ENCODE peak calls at places on chromosomes 5 and 9, in ten cellular contexts. One of them, this sample, is unnamed.

GRCh38 chr5:34484190-34484589 is 171.9 kb upstream of the RAI14 start:
- DNase-seq in suprapubic skin: no peak
- DNase-seq in kidney: no peak
- DNase-seq in adrenal gland: no peak
- DNase-seq in ovary: no peak
- DNase-seq in naive thymus-derived CD4-positive, alpha-beta T cell: no peak
- DNase-seq in SJCRH30: no peak
- DNase-seq in IMR-90: no peak
- DNase-seq in cardiac muscle cell: no peak
- DNase-seq in CD4-positive, CD25-positive, alpha-beta regulatory T cell: no peak
- DNase-seq in this sample: no peak

GRCh38 chr5:108728566-108729305 is 19.0 kb upstream of the FER start:
- DNase-seq in suprapubic skin: no peak
- DNase-seq in kidney: no peak
- DNase-seq in adrenal gland: no peak
- DNase-seq in ovary: peak; percentile 21
- DNase-seq in naive thymus-derived CD4-positive, alpha-beta T cell: no peak
- DNase-seq in SJCRH30: peak; percentile 34
- DNase-seq in IMR-90: no peak
- DNase-seq in cardiac muscle cell: peak; percentile 40
- DNase-seq in CD4-positive, CD25-positive, alpha-beta regulatory T cell: peak; percentile 67
- DNase-seq in this sample: peak; percentile 10

GRCh38 chr5:67957374-67957773 is 258.2 kb upstream of the PIK3R1 start:
- DNase-seq in suprapubic skin: no peak
- DNase-seq in kidney: no peak
- DNase-seq in adrenal gland: no peak
- DNase-seq in ovary: no peak
- DNase-seq in naive thymus-derived CD4-positive, alpha-beta T cell: no peak
- DNase-seq in SJCRH30: no peak
- DNase-seq in IMR-90: no peak
- DNase-seq in cardiac muscle cell: no peak
- DNase-seq in CD4-positive, CD25-positive, alpha-beta regulatory T cell: no peak
- DNase-seq in this sample: no peak

GRCh38 chr5:169300468-169301385 is at the start of gene SLIT3:
- DNase-seq in suprapubic skin: peak; percentile 89
- DNase-seq in kidney: peak; percentile 92
- DNase-seq in adrenal gland: peak; percentile 85
- DNase-seq in ovary: peak; percentile 88
- DNase-seq in naive thymus-derived CD4-positive, alpha-beta T cell: no peak
- DNase-seq in SJCRH30: no peak
- DNase-seq in IMR-90: peak; percentile 47
- DNase-seq in cardiac muscle cell: peak; percentile 90
- DNase-seq in CD4-positive, CD25-positive, alpha-beta regulatory T cell: no peak
- DNase-seq in this sample: peak; percentile 84

GRCh38 chr5:27328480-27328879 is 290.1 kb upstream of the CDH9 start:
- DNase-seq in suprapubic skin: no peak
- DNase-seq in kidney: no peak
- DNase-seq in adrenal gland: no peak
- DNase-seq in ovary: no peak
- DNase-seq in naive thymus-derived CD4-positive, alpha-beta T cell: no peak
- DNase-seq in SJCRH30: peak; percentile 2
- DNase-seq in IMR-90: peak; percentile 93
- DNase-seq in cardiac muscle cell: peak; percentile 75
- DNase-seq in CD4-positive, CD25-positive, alpha-beta regulatory T cell: no peak
- DNase-seq in this sample: no peak

GRCh38 chr5:111830333-111830732 is 73.3 kb upstream of the NREP start:
- DNase-seq in suprapubic skin: no peak
- DNase-seq in kidney: no peak
- DNase-seq in adrenal gland: no peak
- DNase-seq in ovary: no peak
- DNase-seq in naive thymus-derived CD4-positive, alpha-beta T cell: no peak
- DNase-seq in SJCRH30: no peak
- DNase-seq in IMR-90: peak; percentile 70
- DNase-seq in cardiac muscle cell: peak; percentile 46
- DNase-seq in CD4-positive, CD25-positive, alpha-beta regulatory T cell: no peak
- DNase-seq in this sample: no peak

GRCh38 chr5:2747372-2748179 is 3.9 kb downstream of the IRX2 start:
- DNase-seq in suprapubic skin: peak; percentile 57
- DNase-seq in kidney: no peak
- DNase-seq in adrenal gland: peak; percentile 24
- DNase-seq in ovary: no peak
- DNase-seq in naive thymus-derived CD4-positive, alpha-beta T cell: no peak
- DNase-seq in SJCRH30: no peak
- DNase-seq in IMR-90: no peak
- DNase-seq in cardiac muscle cell: no peak
- DNase-seq in CD4-positive, CD25-positive, alpha-beta regulatory T cell: no peak
- DNase-seq in this sample: no peak

GRCh38 chr5:124054564-124054963 is 542.6 kb downstream of the CSNK1G3 start:
- DNase-seq in suprapubic skin: no peak
- DNase-seq in kidney: no peak
- DNase-seq in adrenal gland: no peak
- DNase-seq in ovary: no peak
- DNase-seq in naive thymus-derived CD4-positive, alpha-beta T cell: no peak
- DNase-seq in SJCRH30: no peak
- DNase-seq in IMR-90: no peak
- DNase-seq in cardiac muscle cell: no peak
- DNase-seq in CD4-positive, CD25-positive, alpha-beta regulatory T cell: no peak
- DNase-seq in this sample: no peak

GRCh38 chr5:39202594-39203290 is 16.6 kb downstream of the FYB1 start:
- DNase-seq in suprapubic skin: no peak
- DNase-seq in kidney: no peak
- DNase-seq in adrenal gland: no peak
- DNase-seq in ovary: no peak
- DNase-seq in naive thymus-derived CD4-positive, alpha-beta T cell: peak; percentile 57
- DNase-seq in SJCRH30: no peak
- DNase-seq in IMR-90: no peak
- DNase-seq in cardiac muscle cell: no peak
- DNase-seq in CD4-positive, CD25-positive, alpha-beta regulatory T cell: peak; percentile 83
- DNase-seq in this sample: no peak

GRCh38 chr5:156883316-156883875 is 33.3 kb downstream of the PPP1R2B start:
- DNase-seq in suprapubic skin: no peak
- DNase-seq in kidney: no peak
- DNase-seq in adrenal gland: no peak
- DNase-seq in ovary: no peak
- DNase-seq in naive thymus-derived CD4-positive, alpha-beta T cell: no peak
- DNase-seq in SJCRH30: no peak
- DNase-seq in IMR-90: no peak
- DNase-seq in cardiac muscle cell: no peak
- DNase-seq in CD4-positive, CD25-positive, alpha-beta regulatory T cell: no peak
- DNase-seq in this sample: no peak

GRCh38 chr5:126624534-126624933 is 23.8 kb downstream of the PHAX start:
- DNase-seq in suprapubic skin: no peak
- DNase-seq in kidney: no peak
- DNase-seq in adrenal gland: peak; percentile 82
- DNase-seq in ovary: peak; percentile 33
- DNase-seq in naive thymus-derived CD4-positive, alpha-beta T cell: no peak
- DNase-seq in SJCRH30: peak; percentile 9
- DNase-seq in IMR-90: peak; percentile 94
- DNase-seq in cardiac muscle cell: peak; percentile 77
- DNase-seq in CD4-positive, CD25-positive, alpha-beta regulatory T cell: peak; percentile 42
- DNase-seq in this sample: no peak

GRCh38 chr9:68750786-68751185 is 45.7 kb downstream of the PIP5K1B start:
- DNase-seq in suprapubic skin: no peak
- DNase-seq in kidney: no peak
- DNase-seq in adrenal gland: no peak
- DNase-seq in ovary: no peak
- DNase-seq in naive thymus-derived CD4-positive, alpha-beta T cell: no peak
- DNase-seq in SJCRH30: peak; percentile 52
- DNase-seq in IMR-90: no peak
- DNase-seq in cardiac muscle cell: no peak
- DNase-seq in CD4-positive, CD25-positive, alpha-beta regulatory T cell: no peak
- DNase-seq in this sample: no peak

GRCh38 chr9:109012876-109013677 is at the start of gene CTNNAL1:
- DNase-seq in suprapubic skin: peak; percentile 97
- DNase-seq in kidney: peak; percentile 98
- DNase-seq in adrenal gland: peak; percentile 98
- DNase-seq in ovary: peak; percentile 96
- DNase-seq in naive thymus-derived CD4-positive, alpha-beta T cell: peak; percentile 79
- DNase-seq in SJCRH30: peak; percentile 96
- DNase-seq in IMR-90: peak; percentile 81
- DNase-seq in cardiac muscle cell: peak; percentile 92
- DNase-seq in CD4-positive, CD25-positive, alpha-beta regulatory T cell: peak; percentile 89
- DNase-seq in this sample: peak; percentile 96

GRCh38 chr9:103789686-103790085 is 304.4 kb upstream of the SMC2 start:
- DNase-seq in suprapubic skin: no peak
- DNase-seq in kidney: no peak
- DNase-seq in adrenal gland: no peak
- DNase-seq in ovary: no peak
- DNase-seq in naive thymus-derived CD4-positive, alpha-beta T cell: no peak
- DNase-seq in SJCRH30: peak; percentile 61
- DNase-seq in IMR-90: no peak
- DNase-seq in cardiac muscle cell: peak; percentile 7
- DNase-seq in CD4-positive, CD25-positive, alpha-beta regulatory T cell: peak; percentile 8
- DNase-seq in this sample: no peak

GRCh38 chr9:74293479-74293878 is 203.7 kb upstream of the RORB start:
- DNase-seq in suprapubic skin: no peak
- DNase-seq in kidney: no peak
- DNase-seq in adrenal gland: no peak
- DNase-seq in ovary: no peak
- DNase-seq in naive thymus-derived CD4-positive, alpha-beta T cell: no peak
- DNase-seq in SJCRH30: no peak
- DNase-seq in IMR-90: no peak
- DNase-seq in cardiac muscle cell: no peak
- DNase-seq in CD4-positive, CD25-positive, alpha-beta regulatory T cell: no peak
- DNase-seq in this sample: no peak

GRCh38 chr5:91266184-91266705 is 116.9 kb downstream of the ARRDC3 start:
- DNase-seq in suprapubic skin: no peak
- DNase-seq in kidney: no peak
- DNase-seq in adrenal gland: no peak
- DNase-seq in ovary: no peak
- DNase-seq in naive thymus-derived CD4-positive, alpha-beta T cell: no peak
- DNase-seq in SJCRH30: peak; percentile 54
- DNase-seq in IMR-90: peak; percentile 73
- DNase-seq in cardiac muscle cell: peak; percentile 63
- DNase-seq in CD4-positive, CD25-positive, alpha-beta regulatory T cell: peak; percentile 49
- DNase-seq in this sample: no peak

GRCh38 chr5:120789918-120790714 is 326.0 kb downstream of the PRR16 start:
- DNase-seq in suprapubic skin: no peak
- DNase-seq in kidney: no peak
- DNase-seq in adrenal gland: no peak
- DNase-seq in ovary: no peak
- DNase-seq in naive thymus-derived CD4-positive, alpha-beta T cell: no peak
- DNase-seq in SJCRH30: no peak
- DNase-seq in IMR-90: no peak
- DNase-seq in cardiac muscle cell: no peak
- DNase-seq in CD4-positive, CD25-positive, alpha-beta regulatory T cell: no peak
- DNase-seq in this sample: no peak

GRCh38 chr5:154273028-154273617 is 82.6 kb downstream of the GALNT10 start:
- DNase-seq in suprapubic skin: no peak
- DNase-seq in kidney: no peak
- DNase-seq in adrenal gland: peak; percentile 62
- DNase-seq in ovary: peak; percentile 48
- DNase-seq in naive thymus-derived CD4-positive, alpha-beta T cell: no peak
- DNase-seq in SJCRH30: no peak
- DNase-seq in IMR-90: peak; percentile 21
- DNase-seq in cardiac muscle cell: peak; percentile 78
- DNase-seq in CD4-positive, CD25-positive, alpha-beta regulatory T cell: peak; percentile 65
- DNase-seq in this sample: peak; percentile 29

DNA sequence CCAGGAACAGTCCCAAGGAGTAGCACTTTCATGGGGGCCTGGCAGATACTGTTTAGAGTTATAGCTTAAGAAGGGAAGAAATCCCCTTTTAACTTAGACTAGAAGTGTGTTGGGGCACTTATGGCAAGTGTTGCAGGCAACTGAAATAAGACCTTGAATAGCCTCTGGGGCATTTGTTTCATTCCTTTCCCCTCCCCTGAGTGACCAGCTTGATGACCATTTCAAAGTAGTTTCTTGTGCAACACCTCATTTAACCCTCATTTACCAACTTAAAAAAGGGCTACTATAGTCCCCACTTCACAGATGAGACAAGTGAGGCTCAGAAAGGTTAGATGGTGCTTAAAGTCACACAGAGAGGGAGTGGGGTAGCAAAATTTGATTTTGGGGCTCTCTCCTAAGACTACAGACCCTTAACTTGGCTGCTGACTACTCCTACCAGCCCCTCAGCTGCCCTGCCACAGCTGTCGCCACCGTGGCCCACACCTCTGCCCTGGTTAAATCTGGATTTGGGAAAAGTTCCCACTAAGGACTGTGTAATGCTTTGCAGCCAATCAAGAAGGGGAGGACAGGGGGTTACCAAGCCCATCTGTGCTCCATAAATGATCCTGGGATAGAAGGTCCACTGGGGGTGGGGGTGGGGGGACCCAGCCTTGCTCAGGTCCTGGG is 5.5 kb downstream of the PDLIM4 start:
- DNase-seq in suprapubic skin: no peak
- DNase-seq in kidney: no peak
- DNase-seq in adrenal gland: no peak
- DNase-seq in ovary: no peak
- DNase-seq in naive thymus-derived CD4-positive, alpha-beta T cell: no peak
- DNase-seq in SJCRH30: no peak
- DNase-seq in IMR-90: no peak
- DNase-seq in cardiac muscle cell: no peak
- DNase-seq in CD4-positive, CD25-positive, alpha-beta regulatory T cell: no peak
- DNase-seq in this sample: no peak
- H3K4me1 ChIP-seq in suprapubic skin: peaks cover 89% of the 10 kb centered on the region
- H3K4me1 ChIP-seq in kidney: peaks cover 34% of the 10 kb centered on the region
- H3K4me1 ChIP-seq in adrenal gland: peaks cover 7% of the 10 kb centered on the region
- H3K4me1 ChIP-seq in ovary: peaks cover 27% of the 10 kb centered on the region
- H3K4me1 ChIP-seq in naive thymus-derived CD4-positive, alpha-beta T cell: no peaks in the 10 kb centered on the region
- H3K4me1 ChIP-seq in SJCRH30: peaks cover 39% of the 10 kb centered on the region
- H3K4me1 ChIP-seq in IMR-90: peaks cover 60% of the 10 kb centered on the region
- H3K4me1 ChIP-seq in cardiac muscle cell: peaks cover 9% of the 10 kb centered on the region
- H3K4me1 ChIP-seq in CD4-positive, CD25-positive, alpha-beta regulatory T cell: no peaks in the 10 kb centered on the region
- H3K4me1 ChIP-seq in this sample: peaks cover 3% of the 10 kb centered on the region

GRCh38 chr9:92617951-92618510 is 51.9 kb downstream of the IPPK start:
- DNase-seq in suprapubic skin: no peak
- DNase-seq in kidney: no peak
- DNase-seq in adrenal gland: peak; percentile 45
- DNase-seq in ovary: peak; percentile 16
- DNase-seq in naive thymus-derived CD4-positive, alpha-beta T cell: no peak
- DNase-seq in SJCRH30: no peak
- DNase-seq in IMR-90: no peak
- DNase-seq in cardiac muscle cell: no peak
- DNase-seq in CD4-positive, CD25-positive, alpha-beta regulatory T cell: no peak
- DNase-seq in this sample: no peak
- H3K27ac ChIP-seq in suprapubic skin: peak overlapping the region; percentile 86
- H3K27ac ChIP-seq in kidney: no peak overlapping the region
- H3K27ac ChIP-seq in adrenal gland: peak overlapping the region; percentile 41
- H3K27ac ChIP-seq in ovary: peak overlapping the region; percentile 79
- H3K27ac ChIP-seq in naive thymus-derived CD4-positive, alpha-beta T cell: no peak overlapping the region
- H3K27ac ChIP-seq in SJCRH30: no peak overlapping the region
- H3K27ac ChIP-seq in IMR-90: no peak overlapping the region
- H3K27ac ChIP-seq in cardiac muscle cell: no peak overlapping the region
- H3K27ac ChIP-seq in CD4-positive, CD25-positive, alpha-beta regulatory T cell: no peak overlapping the region
- H3K27ac ChIP-seq in this sample: peak overlapping the region; percentile 75

GRCh38 chr9:71726723-71727122 is 41.6 kb downstream of the CEMIP2 start:
- DNase-seq in suprapubic skin: no peak
- DNase-seq in kidney: no peak
- DNase-seq in adrenal gland: no peak
- DNase-seq in ovary: no peak
- DNase-seq in naive thymus-derived CD4-positive, alpha-beta T cell: no peak
- DNase-seq in SJCRH30: peak; percentile 5
- DNase-seq in IMR-90: no peak
- DNase-seq in cardiac muscle cell: no peak
- DNase-seq in CD4-positive, CD25-positive, alpha-beta regulatory T cell: no peak
- DNase-seq in this sample: no peak
- H3K36me3 ChIP-seq in suprapubic skin: peaks cover 56% of the 10 kb centered on the region
- H3K36me3 ChIP-seq in kidney: peaks cover 19% of the 10 kb centered on the region
- H3K36me3 ChIP-seq in adrenal gland: no peaks in the 10 kb centered on the region
- H3K36me3 ChIP-seq in ovary: no peaks in the 10 kb centered on the region
- H3K36me3 ChIP-seq in naive thymus-derived CD4-positive, alpha-beta T cell: peaks cover 40% of the 10 kb centered on the region
- H3K36me3 ChIP-seq in SJCRH30: peaks cover 28% of the 10 kb centered on the region
- H3K36me3 ChIP-seq in IMR-90: peaks cover 25% of the 10 kb centered on the region
- H3K36me3 ChIP-seq in cardiac muscle cell: peaks cover 50% of the 10 kb centered on the region
- H3K36me3 ChIP-seq in CD4-positive, CD25-positive, alpha-beta regulatory T cell: peaks cover 88% of the 10 kb centered on the region
- H3K36me3 ChIP-seq in this sample: peaks cover 91% of the 10 kb centered on the region

GRCh38 chr9:14343948-14344547 is 30.1 kb upstream of the NFIB start:
- DNase-seq in suprapubic skin: no peak
- DNase-seq in kidney: no peak
- DNase-seq in adrenal gland: no peak
- DNase-seq in ovary: peak; percentile 41
- DNase-seq in naive thymus-derived CD4-positive, alpha-beta T cell: no peak
- DNase-seq in SJCRH30: no peak
- DNase-seq in IMR-90: no peak
- DNase-seq in cardiac muscle cell: no peak
- DNase-seq in CD4-positive, CD25-positive, alpha-beta regulatory T cell: no peak
- DNase-seq in this sample: peak; percentile 74
- H3K4me1 ChIP-seq in suprapubic skin: peaks cover 65% of the 10 kb centered on the region
- H3K4me1 ChIP-seq in kidney: peaks cover 7% of the 10 kb centered on the region
- H3K4me1 ChIP-seq in adrenal gland: no peaks in the 10 kb centered on the region
- H3K4me1 ChIP-seq in ovary: peaks cover 2% of the 10 kb centered on the region
- H3K4me1 ChIP-seq in naive thymus-derived CD4-positive, alpha-beta T cell: no peaks in the 10 kb centered on the region
- H3K4me1 ChIP-seq in SJCRH30: no peaks in the 10 kb centered on the region
- H3K4me1 ChIP-seq in IMR-90: peaks cover 2% of the 10 kb centered on the region
- H3K4me1 ChIP-seq in cardiac muscle cell: peaks cover 12% of the 10 kb centered on the region
- H3K4me1 ChIP-seq in CD4-positive, CD25-positive, alpha-beta regulatory T cell: no peaks in the 10 kb centered on the region
- H3K4me1 ChIP-seq in this sample: peaks cover 36% of the 10 kb centered on the region